ENCODE peak calls at places on chromosomes 1 and 21, in four cellular contexts. N is foreskin keratinocyte, E is left ventricle myocardium inferior, R is breast epithelium. Y is an unnamed sample.
A peak's percentile ranks its signal among the peaks of the same experiment; 100 is the strongest.

GRCh38 chr21:31554511-31555022 is 104.9 kb upstream of the SOD1 start:
- DNase-seq in E (no peak), N (peak; percentile 26), R (no peak), Y (no peak)

GRCh38 chr1:2279882-2280281 is 51.8 kb downstream of the SKI start:
- DNase-seq in N (no peak), R (no peak), E (no peak), Y (no peak)

GRCh38 chr1:197341626-197342025 is 73.6 kb downstream of the CRB1 start:
- DNase-seq in N (no peak), E (no peak), R (no peak), Y (no peak)

GRCh38 chr1:196438324-196438723 is 169.9 kb downstream of the KCNT2 start:
- DNase-seq in R (no peak), E (no peak), N (no peak), Y (no peak)

GRCh38 chr1:153697191-153697872 is 18.8 kb downstream of the NPR1 start:
- DNase-seq in E (peak; percentile 31), N (no peak), R (no peak), Y (peak; percentile 44)

GRCh38 chr1:159009704-159010361 is at the start of gene IFI16:
- DNase-seq in N (peak; percentile 97), R (peak; percentile 51), E (no peak), Y (no peak)

GRCh38 chr1:111605553-111605952 is 14.0 kb upstream of the RAP1A start:
- DNase-seq in R (no peak), E (peak; percentile 57), N (no peak), Y (no peak)

GRCh38 chr1:156577512-156577911 is 2.0 kb upstream of the TTC24 start:
- DNase-seq in R (no peak), E (no peak), N (no peak), Y (no peak)

GRCh38 chr1:25744140-25744581 is 55.8 kb upstream of the SELENON start:
- DNase-seq in E (peak; percentile 73), R (peak; percentile 54), N (peak; percentile 40), Y (peak; percentile 78)

GRCh38 chr1:113804421-113805255 is 7.6 kb downstream of the RSBN1 start:
- DNase-seq in N (peak; percentile 58), R (no peak), E (no peak), Y (no peak)

GRCh38 chr21:28444567-28444966 is 548.1 kb downstream of the LTN1 start:
- DNase-seq in R (no peak), E (no peak), N (no peak), Y (no peak)
- H3K27ac ChIP-seq in R (no peak overlapping the region), E (no peak overlapping the region), N (no peak overlapping the region), Y (no peak overlapping the region)

DNA sequence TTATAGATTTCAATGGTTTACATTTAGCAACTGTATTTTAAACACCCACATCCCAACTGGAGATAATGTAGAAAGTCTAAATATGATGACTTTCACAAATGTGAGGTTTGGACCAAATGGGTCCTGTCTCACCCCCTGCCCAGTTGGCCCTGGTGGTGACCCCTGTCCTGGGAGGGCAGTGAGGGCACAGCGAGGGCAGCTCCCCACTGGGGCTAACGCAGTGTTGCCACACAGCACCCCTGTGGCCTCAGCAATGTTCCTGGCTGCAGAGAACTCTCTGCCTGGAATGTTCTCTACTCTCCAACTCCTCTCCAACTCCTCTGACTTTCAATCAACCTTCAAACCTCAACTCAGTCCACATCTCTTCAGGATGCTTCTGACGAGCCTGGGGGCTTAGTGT is 25.9 kb downstream of the KCNA10 start:
- DNase-seq in R (no peak), E (no peak), N (no peak), Y (no peak)
- H3K27ac ChIP-seq in R (no peak overlapping the region), E (no peak overlapping the region), N (no peak overlapping the region), Y (no peak overlapping the region)

GRCh38 chr1:9079980-9080703 is 10.7 kb upstream of the SLC2A5 start:
- DNase-seq in R (no peak), E (no peak), N (no peak), Y (no peak)

GRCh38 chr1:9078949-9079500 is 9.6 kb upstream of the SLC2A5 start:
- DNase-seq in E (no peak), N (peak; percentile 37), R (no peak), Y (no peak)

GRCh38 chr1:9078035-9078948 is 8.9 kb upstream of the SLC2A5 start:
- DNase-seq in R (no peak), E (no peak), N (peak; percentile 57), Y (no peak)

GRCh38 chr1:9080704-9081291 is 11.4 kb upstream of the SLC2A5 start:
- DNase-seq in R (no peak), E (no peak), N (peak; percentile 83), Y (no peak)

DNA sequence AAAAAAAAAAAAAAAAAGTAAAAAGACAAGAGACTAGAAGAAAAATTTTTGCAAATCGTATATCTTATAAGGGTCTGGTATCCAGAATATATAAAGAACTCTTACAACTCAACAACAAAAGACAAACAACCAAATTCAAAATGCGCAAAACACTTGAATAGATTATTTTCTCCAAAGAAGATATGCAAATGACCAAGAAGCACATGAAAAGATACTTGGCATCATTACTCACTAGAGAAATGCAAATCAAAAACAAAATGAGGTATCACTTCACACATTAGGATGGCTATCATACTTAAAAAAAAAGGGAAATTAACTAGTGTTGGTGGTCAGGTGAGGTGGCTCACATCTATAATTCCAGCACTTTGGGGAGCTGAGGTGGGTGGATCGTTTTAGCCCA is 12.0 kb upstream of the SLC2A5 start:
- DNase-seq in N (no peak), E (no peak), R (no peak), Y (no peak)
- H3K27ac ChIP-seq in N (no peak overlapping the region), E (no peak overlapping the region), R (no peak overlapping the region), Y (no peak overlapping the region)

GRCh38 chr1:201896951-201897391 is 8.3 kb downstream of the SHISA4 start:
- DNase-seq in E (peak; percentile 58), R (no peak), N (peak; percentile 78), Y (peak; percentile 57)
- H3K27ac ChIP-seq in E (peak overlapping the region; percentile 73), R (peak overlapping the region; percentile 77), N (no peak overlapping the region), Y (peak overlapping the region; percentile 11)

GRCh38 chr1:178575611-178576331 is 62.9 kb downstream of the TEX35 start:
- DNase-seq in R (no peak), N (no peak), E (no peak), Y (no peak)
- H3K27ac ChIP-seq in R (no peak overlapping the region), N (no peak overlapping the region), E (no peak overlapping the region), Y (no peak overlapping the region)

DNA sequence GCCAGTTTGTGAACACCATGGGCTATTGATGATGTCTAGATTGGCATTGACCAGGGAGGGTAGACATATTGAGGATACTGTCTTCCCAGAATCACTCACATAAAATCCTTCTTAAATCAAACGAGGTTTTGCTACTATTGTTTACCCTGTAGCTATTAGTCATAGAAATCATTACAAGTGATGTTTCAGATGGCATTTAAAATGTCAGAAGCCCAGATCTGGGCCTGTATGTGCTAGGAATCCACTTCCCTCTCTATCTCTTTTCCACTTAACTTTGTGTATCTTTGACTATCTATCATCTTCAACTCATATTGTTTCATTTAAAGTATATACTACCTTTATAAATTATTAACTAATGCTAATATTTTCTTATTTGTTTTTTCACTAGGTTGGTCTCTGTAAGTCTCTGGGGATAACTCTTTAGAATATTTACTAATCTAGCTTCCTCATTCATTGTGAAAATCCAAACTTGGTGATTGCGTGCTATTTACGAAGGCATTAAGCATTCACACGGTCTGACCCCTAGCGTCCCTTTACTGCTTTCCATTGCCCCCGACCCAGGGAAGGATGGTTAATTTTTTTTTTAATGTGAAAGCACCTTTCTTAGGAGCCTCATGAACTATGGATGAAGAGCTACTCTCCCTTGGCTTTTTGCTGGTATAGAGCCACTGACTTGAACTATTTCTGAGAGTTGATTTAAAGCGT is 281.8 kb downstream of the GPATCH2 start:
- DNase-seq in E (no peak), N (no peak), R (no peak), Y (no peak)
- H3K27ac ChIP-seq in E (no peak overlapping the region), N (no peak overlapping the region), R (no peak overlapping the region), Y (no peak overlapping the region)

DNA sequence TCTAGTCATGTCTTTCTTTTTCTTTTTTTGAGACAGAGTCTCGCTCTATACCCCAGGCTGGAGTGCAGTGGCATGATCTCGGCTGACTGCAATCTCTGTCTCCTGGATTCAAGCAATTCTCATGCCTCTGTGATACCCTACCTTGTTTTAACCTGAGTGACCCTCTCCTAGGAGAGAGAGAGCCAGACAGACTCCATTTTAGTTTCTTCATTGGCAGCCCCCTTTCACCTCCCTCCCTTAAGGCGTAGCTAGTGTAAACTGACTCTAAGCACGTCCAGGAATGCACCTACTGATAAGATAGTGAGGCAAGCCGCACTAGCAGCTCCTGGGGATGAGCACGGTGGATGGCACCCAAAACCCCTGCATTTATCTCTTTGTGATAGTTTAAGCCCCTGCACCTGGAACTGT is 5.2 kb upstream of the PKNOX1 start:
- DNase-seq in R (no peak), E (no peak), N (no peak), Y (no peak)
- H3K27ac ChIP-seq in R (no peak overlapping the region), E (no peak overlapping the region), N (no peak overlapping the region), Y (no peak overlapping the region)